ENCODE peak calls at places on chromosomes 2 and 18, in six cellular contexts. M is hepatic stellate cell; Y is GM20000; Q is MCF 10A; N is activated CD4-positive, CD25-positive, alpha-beta regulatory T cell treated with anti-CD3 and anti-CD28 coated beads, Interleukin-2, amount 50 U/mL, for 16 hours; R is effector CD4-positive, alpha-beta T cell. H is an unnamed sample.

GRCh38 chr2:102736607-102737409 is 25.0 kb upstream of the TMEM182 start:
- DNase-seq in N (peak), Y (peak), Q (peak), R (peak), M (peak), H (peak)

GRCh38 chr2:201116959-201117734 is 1.2 kb downstream of the CFLAR start:
- DNase-seq in N (no peak), Q (peak), R (peak), Y (peak), M (peak), H (peak)

GRCh38 chr2:216553841-216554240 is 55.2 kb downstream of the RPL37A start:
- DNase-seq in N (no peak), Y (no peak), M (no peak), Q (no peak), R (no peak), H (no peak)

GRCh38 chr2:219634951-219635751 is 7.7 kb downstream of the SLC4A3 start:
- DNase-seq in N (no peak), Y (peak), R (no peak), Q (no peak), M (peak), H (no peak)

GRCh38 chr2:206521612-206522011 is 78.3 kb downstream of the ADAM23 start:
- DNase-seq in R (no peak), Q (no peak), M (no peak), N (no peak), Y (no peak), H (no peak)

GRCh38 chr2:204665771-204666170 is 120.5 kb downstream of the PARD3B start:
- DNase-seq in Q (no peak), M (no peak), N (no peak), R (no peak), Y (no peak), H (no peak)

GRCh38 chr2:186903183-186903582 is 54.2 kb upstream of the ZSWIM2 start:
- DNase-seq in M (no peak), Y (no peak), N (no peak), R (no peak), Q (peak), H (peak)

GRCh38 chr2:44291281-44292248 is 16.3 kb downstream of the SLC3A1 start:
- DNase-seq in Y (peak), M (peak), Q (peak), R (no peak), N (no peak), H (peak)

GRCh38 chr2:162217596-162217995 is 25.6 kb downstream of the FAP start:
- DNase-seq in M (no peak), R (no peak), N (no peak), Q (no peak), Y (no peak), H (no peak)

GRCh38 chr2:54631755-54632154 is 91.7 kb upstream of the EML6 start:
- DNase-seq in R (no peak), Y (no peak), M (no peak), Q (no peak), N (no peak), H (no peak)

GRCh38 chr2:19250906-19251305 is 107.5 kb downstream of the OSR1 start:
- DNase-seq in N (no peak), Y (no peak), R (no peak), M (no peak), Q (no peak), H (no peak)

GRCh38 chr2:102149644-102150455 is 7.3 kb downstream of the IL1R1 start:
- DNase-seq in R (no peak), N (no peak), Y (no peak), M (no peak), Q (no peak), H (no peak)

GRCh38 chr2:186771850-186772463 is 77.0 kb downstream of the ZSWIM2 start:
- DNase-seq in Y (no peak), Q (peak), R (no peak), N (no peak), M (no peak), H (no peak)

GRCh38 chr18:49819768-49820662 is 6.7 kb upstream of the ACAA2 start:
- DNase-seq in Q (no peak), Y (no peak), M (no peak), N (peak), R (peak), H (no peak)

GRCh38 chr2:46131-46470 is 204 bp downstream of the FAM110C start:
- DNase-seq in Y (peak), M (no peak), Q (no peak), R (no peak), N (no peak), H (no peak)

GRCh38 chr2:174762464-174762863 is 1.8 kb downstream of the CHRNA1 start:
- DNase-seq in Y (no peak), R (no peak), M (no peak), Q (no peak), N (no peak), H (no peak)

GRCh38 chr2:121944072-121944829 is 188.8 kb downstream of the TSN start:
- DNase-seq in R (no peak), Y (no peak), Q (peak), N (no peak), M (peak), H (peak)

GRCh38 chr18:37450434-37451133 is 115.0 kb downstream of the CELF4 start:
- DNase-seq in M (no peak), Q (no peak), N (no peak), Y (no peak), R (no peak), H (no peak)